ENCODE peak calls at places on chromosomes 12 and 14, in five cellular contexts. One of them, this sample, is unnamed.
A peak's percentile ranks its signal among the peaks of the same experiment; 100 is the strongest.

GRCh38 chr12:2284857-2285256 is 232.1 kb downstream of the CACNA1C start:
- DNase-seq in HEK293T: peak; percentile 74
- DNase-seq in HepG2: peak; percentile 29
- DNase-seq in GM12878: no peak
- DNase-seq in H1: peak; percentile 91
- DNase-seq in this sample: peak; percentile 93

GRCh38 chr12:51391047-51391837 is at the start of gene GALNT6:
- DNase-seq in H1: peak; percentile 92
- DNase-seq in HepG2: no peak
- DNase-seq in GM12878: no peak
- DNase-seq in HEK293T: peak; percentile 64
- DNase-seq in this sample: peak; percentile 70

GRCh38 chr12:109154485-109155438 is 38.4 kb downstream of the ACACB start:
- DNase-seq in HEK293T: peak; percentile 97
- DNase-seq in H1: peak; percentile 88
- DNase-seq in HepG2: peak; percentile 51
- DNase-seq in GM12878: peak; percentile 12
- DNase-seq in this sample: peak; percentile 94

GRCh38 chr12:130509454-130509853 is 171.8 kb downstream of the PIWIL1 start:
- DNase-seq in HEK293T: no peak
- DNase-seq in HepG2: no peak
- DNase-seq in GM12878: no peak
- DNase-seq in H1: no peak
- DNase-seq in this sample: no peak

GRCh38 chr12:121241203-121241970 is 31.5 kb downstream of the P2RX4 start:
- DNase-seq in HepG2: no peak
- DNase-seq in H1: no peak
- DNase-seq in HEK293T: no peak
- DNase-seq in GM12878: no peak
- DNase-seq in this sample: no peak

GRCh38 chr14:103070971-103071542 is 13.0 kb upstream of the LBHD2 start:
- DNase-seq in GM12878: no peak
- DNase-seq in H1: no peak
- DNase-seq in HEK293T: no peak
- DNase-seq in HepG2: no peak
- DNase-seq in this sample: no peak

GRCh38 chr12:71208053-71208685 is 50.4 kb upstream of the TSPAN8 start:
- DNase-seq in GM12878: no peak
- DNase-seq in HepG2: no peak
- DNase-seq in HEK293T: no peak
- DNase-seq in H1: no peak
- DNase-seq in this sample: no peak

GRCh38 chr14:81323621-81324400 is 76.3 kb downstream of the STON2 start:
- DNase-seq in H1: peak; percentile 61
- DNase-seq in HepG2: no peak
- DNase-seq in GM12878: no peak
- DNase-seq in HEK293T: peak; percentile 58
- DNase-seq in this sample: peak; percentile 74

GRCh38 chr12:27480031-27480430 is 33.5 kb downstream of the SMCO2 start:
- DNase-seq in HepG2: no peak
- DNase-seq in H1: no peak
- DNase-seq in GM12878: no peak
- DNase-seq in HEK293T: no peak
- DNase-seq in this sample: no peak

GRCh38 chr12:53750812-53751335 is 905 bp downstream of the CISTR start:
- DNase-seq in GM12878: no peak
- DNase-seq in HepG2: no peak
- DNase-seq in H1: peak; percentile 67
- DNase-seq in HEK293T: no peak
- DNase-seq in this sample: no peak

GRCh38 chr12:45637706-45638105 is 91.8 kb upstream of the ARID2 start:
- DNase-seq in HepG2: no peak
- DNase-seq in GM12878: no peak
- DNase-seq in HEK293T: no peak
- DNase-seq in H1: no peak
- DNase-seq in this sample: no peak

GRCh38 chr12:50764116-50764860 is 387 bp downstream of the ATF1 start:
- DNase-seq in HEK293T: peak; percentile 69
- DNase-seq in HepG2: no peak
- DNase-seq in GM12878: no peak
- DNase-seq in H1: peak; percentile 83
- DNase-seq in this sample: peak; percentile 23

GRCh38 chr12:25797949-25798348 is 160.5 kb upstream of the RASSF8 start:
- DNase-seq in GM12878: no peak
- DNase-seq in H1: no peak
- DNase-seq in HEK293T: no peak
- DNase-seq in HepG2: no peak
- DNase-seq in this sample: no peak

GRCh38 chr14:49893309-49894213 is 679 bp downstream of the ARF6 start:
- DNase-seq in H1: no peak
- DNase-seq in HEK293T: peak; percentile 51
- DNase-seq in HepG2: no peak
- DNase-seq in GM12878: no peak
- DNase-seq in this sample: no peak

GRCh38 chr14:96398432-96398831 is 6.5 kb downstream of the AK7 start:
- DNase-seq in HepG2: no peak
- DNase-seq in H1: peak; percentile 6
- DNase-seq in GM12878: no peak
- DNase-seq in HEK293T: no peak
- DNase-seq in this sample: no peak

GRCh38 chr14:24078146-24078545 is 6.8 kb downstream of the CPNE6 start:
- DNase-seq in HEK293T: no peak
- DNase-seq in GM12878: no peak
- DNase-seq in H1: no peak
- DNase-seq in HepG2: no peak
- DNase-seq in this sample: no peak

GRCh38 chr12:44377443-44378160 is 498.5 kb downstream of the NELL2 start:
- DNase-seq in H1: no peak
- DNase-seq in HepG2: no peak
- DNase-seq in HEK293T: no peak
- DNase-seq in GM12878: no peak
- DNase-seq in this sample: no peak

GRCh38 chr14:89507926-89508460 is 91.0 kb upstream of the FOXN3 start:
- DNase-seq in H1: no peak
- DNase-seq in HEK293T: no peak
- DNase-seq in HepG2: no peak
- DNase-seq in GM12878: no peak
- DNase-seq in this sample: no peak

GRCh38 chr12:131093971-131094830 is 140.5 kb downstream of the ADGRD1 start:
- DNase-seq in H1: no peak
- DNase-seq in HepG2: no peak
- DNase-seq in HEK293T: no peak
- DNase-seq in GM12878: no peak
- DNase-seq in this sample: no peak

GRCh38 chr12:39490500-39491276 is 47.8 kb upstream of the KIF21A start:
- DNase-seq in HEK293T: no peak
- DNase-seq in HepG2: no peak
- DNase-seq in GM12878: no peak
- DNase-seq in H1: no peak
- DNase-seq in this sample: no peak

GRCh38 chr12:119222222-119222951 is 43.7 kb downstream of the HSPB8 start:
- DNase-seq in HepG2: no peak
- DNase-seq in GM12878: no peak
- DNase-seq in HEK293T: no peak
- DNase-seq in H1: no peak
- DNase-seq in this sample: no peak
- TF ChIP-seq SUZ12 in HepG2: no peak
- TF ChIP-seq SUZ12 in GM12878: no peak
- TF ChIP-seq SUZ12 in HEK293T: no peak
- TF ChIP-seq SUZ12 in H1: no peak
- TF ChIP-seq SUZ12 in this sample: no peak

GRCh38 chr14:62143235-62143634 is 381.0 kb downstream of the SNAPC1 start:
- DNase-seq in GM12878: no peak
- DNase-seq in HepG2: no peak
- DNase-seq in H1: no peak
- DNase-seq in HEK293T: no peak
- DNase-seq in this sample: no peak
- TF ChIP-seq SUZ12 in GM12878: no peak
- TF ChIP-seq SUZ12 in HepG2: no peak
- TF ChIP-seq SUZ12 in H1: no peak
- TF ChIP-seq SUZ12 in HEK293T: no peak
- TF ChIP-seq SUZ12 in this sample: no peak

DNA sequence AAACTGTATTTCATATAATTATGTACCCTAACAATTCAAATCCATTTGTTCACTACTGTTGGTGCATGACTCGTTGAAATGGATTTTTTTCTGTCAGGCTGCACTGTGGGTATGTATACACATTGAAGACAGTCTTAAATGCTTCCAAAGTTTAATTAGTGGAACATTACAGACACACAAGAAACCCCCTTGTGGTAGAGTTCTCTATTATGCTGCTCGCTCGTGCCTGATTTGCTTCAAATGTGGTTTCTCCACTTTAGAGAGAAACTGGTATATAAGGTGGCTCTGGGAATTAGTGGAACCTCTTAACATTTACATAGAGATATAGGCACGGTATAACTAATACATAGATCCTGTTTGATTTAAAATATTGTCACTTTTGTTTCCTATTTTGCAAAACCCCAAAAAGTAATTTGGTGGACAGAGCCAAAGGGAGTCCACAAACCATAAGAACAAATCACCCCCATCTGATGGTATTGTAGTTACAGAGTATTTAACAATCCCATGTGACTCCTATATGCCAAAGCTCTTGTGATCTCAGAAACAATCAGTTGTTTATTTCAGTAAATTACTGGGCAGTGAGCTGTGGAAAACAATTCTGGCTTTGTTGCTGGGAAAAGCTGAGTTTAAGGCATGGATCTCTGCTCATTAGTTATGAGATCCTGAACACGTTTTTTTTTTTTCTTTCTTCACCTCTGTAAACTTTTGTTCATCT is 159.5 kb downstream of the BRMS1L start:
- DNase-seq in H1: no peak
- DNase-seq in HEK293T: no peak
- DNase-seq in GM12878: peak; percentile 41
- DNase-seq in HepG2: no peak
- DNase-seq in this sample: no peak
- TF ChIP-seq SUZ12 in H1: no peak
- TF ChIP-seq SUZ12 in HEK293T: no peak
- TF ChIP-seq SUZ12 in GM12878: no peak
- TF ChIP-seq SUZ12 in HepG2: no peak
- TF ChIP-seq SUZ12 in this sample: no peak

GRCh38 chr14:35331605-35332516 is 39.7 kb downstream of the PSMA6 start:
- DNase-seq in H1: peak; percentile 50
- DNase-seq in GM12878: no peak
- DNase-seq in HepG2: peak; percentile 75
- DNase-seq in HEK293T: peak; percentile 12
- DNase-seq in this sample: no peak
- TF ChIP-seq SUZ12 in H1: no peak
- TF ChIP-seq SUZ12 in GM12878: no peak
- TF ChIP-seq SUZ12 in HepG2: no peak
- TF ChIP-seq SUZ12 in HEK293T: no peak
- TF ChIP-seq SUZ12 in this sample: no peak

GRCh38 chr14:104392001-104392395 is 187.6 kb upstream of the C14orf180 start:
- DNase-seq in GM12878: no peak
- DNase-seq in H1: no peak
- DNase-seq in HEK293T: no peak
- DNase-seq in HepG2: no peak
- DNase-seq in this sample: no peak
- TF ChIP-seq SUZ12 in GM12878: no peak
- TF ChIP-seq SUZ12 in H1: no peak
- TF ChIP-seq SUZ12 in HEK293T: no peak
- TF ChIP-seq SUZ12 in HepG2: no peak
- TF ChIP-seq SUZ12 in this sample: no peak

DNA sequence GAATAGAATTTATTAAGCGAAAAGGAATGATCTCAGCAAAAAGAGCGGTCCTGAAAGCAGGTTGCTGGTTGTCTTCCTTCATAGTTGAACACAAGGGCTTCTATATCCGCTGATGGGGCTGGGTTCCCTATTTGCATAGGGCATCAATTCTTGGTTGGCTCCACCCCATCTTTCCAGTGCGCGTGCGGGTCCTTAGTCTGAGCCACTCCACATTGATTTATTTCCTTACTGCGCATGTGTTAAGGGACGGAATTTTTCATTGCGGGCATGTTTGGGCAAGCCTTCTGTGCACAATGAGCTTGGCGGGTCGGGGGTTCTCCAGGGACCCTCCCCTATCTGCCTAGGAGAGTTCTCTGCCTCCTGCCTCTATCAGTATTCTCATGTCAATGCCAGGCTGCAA is 21.2 kb upstream of the DLGAP5 start:
- DNase-seq in HEK293T: no peak
- DNase-seq in H1: no peak
- DNase-seq in GM12878: no peak
- DNase-seq in HepG2: no peak
- DNase-seq in this sample: no peak
- TF ChIP-seq SUZ12 in HEK293T: no peak
- TF ChIP-seq SUZ12 in H1: no peak
- TF ChIP-seq SUZ12 in GM12878: no peak
- TF ChIP-seq SUZ12 in HepG2: no peak
- TF ChIP-seq SUZ12 in this sample: no peak

GRCh38 chr12:5154091-5154490 is 110.4 kb downstream of the KCNA5 start:
- DNase-seq in HepG2: no peak
- DNase-seq in H1: peak; percentile 55
- DNase-seq in GM12878: no peak
- DNase-seq in HEK293T: no peak
- DNase-seq in this sample: peak; percentile 89
- TF ChIP-seq SUZ12 in HepG2: no peak
- TF ChIP-seq SUZ12 in H1: no peak
- TF ChIP-seq SUZ12 in GM12878: no peak
- TF ChIP-seq SUZ12 in HEK293T: no peak
- TF ChIP-seq SUZ12 in this sample: no peak

GRCh38 chr14:70052990-70053389 is 135.8 kb downstream of the SLC8A3 start:
- DNase-seq in HepG2: peak; percentile 38
- DNase-seq in HEK293T: peak; percentile 32
- DNase-seq in H1: peak; percentile 72
- DNase-seq in GM12878: no peak
- DNase-seq in this sample: no peak
- TF ChIP-seq SUZ12 in HepG2: no peak
- TF ChIP-seq SUZ12 in HEK293T: no peak
- TF ChIP-seq SUZ12 in H1: no peak
- TF ChIP-seq SUZ12 in GM12878: no peak
- TF ChIP-seq SUZ12 in this sample: no peak

DNA sequence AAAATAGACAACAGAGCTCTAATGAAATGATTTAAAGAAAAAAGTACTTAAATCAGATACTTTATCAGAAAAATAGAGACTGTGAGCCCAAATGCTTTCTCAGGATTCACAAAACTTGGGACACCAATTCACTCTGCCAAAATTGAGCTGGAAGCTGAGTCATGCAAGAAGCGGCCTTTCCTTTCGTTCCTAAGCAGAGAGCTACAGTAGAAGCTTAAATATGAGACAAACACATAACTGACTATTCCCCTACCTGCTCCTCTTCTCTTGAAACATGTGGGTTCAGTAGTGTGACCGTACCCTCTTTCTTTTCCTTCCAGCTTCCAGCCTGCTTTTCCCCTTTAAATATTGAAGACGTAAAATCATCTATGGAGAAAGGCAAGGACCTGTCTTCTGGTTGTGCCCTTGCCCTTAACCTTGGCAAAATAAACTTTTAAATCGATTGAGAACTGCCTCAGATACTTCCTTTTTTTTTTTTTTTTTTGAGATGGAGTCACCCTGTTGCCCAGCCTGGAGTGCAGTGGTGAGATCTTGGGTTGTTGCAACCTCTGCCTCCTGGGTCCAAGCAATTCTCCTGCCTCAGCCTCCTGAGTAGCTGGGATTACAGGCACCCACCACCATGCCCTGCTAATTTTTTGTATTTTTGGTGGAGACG is 4.4 kb upstream of the SDS start:
- DNase-seq in H1: no peak
- DNase-seq in HEK293T: no peak
- DNase-seq in GM12878: no peak
- DNase-seq in HepG2: no peak
- DNase-seq in this sample: no peak
- TF ChIP-seq SUZ12 in H1: no peak
- TF ChIP-seq SUZ12 in HEK293T: no peak
- TF ChIP-seq SUZ12 in GM12878: no peak
- TF ChIP-seq SUZ12 in HepG2: no peak
- TF ChIP-seq SUZ12 in this sample: no peak

This sample was measured in NT2/D1.